ENCODE peak calls at places on chromosomes 5 and 9, in seven cellular contexts. T is transverse colon; S is spleen; G is activated naive CD4-positive, alpha-beta T cell treated with anti-CD3 and anti-CD28 coated beads for 36 hours; M is iris pigment epithelial cell; E is HCT116; Z is cerebellar cortex. I is an unnamed sample.

GRCh38 chr5:102765350-102765749 is 10.2 kb downstream of the PAM start:
- DNase-seq in T (no peak), S (no peak), G (no peak), M (no peak), E (no peak), Z (no peak), I (no peak)

GRCh38 chr5:174560861-174561260 is 163.5 kb upstream of the MSX2 start:
- DNase-seq in T (no peak), S (no peak), G (no peak), M (peak), E (no peak), Z (no peak), I (no peak)

GRCh38 chr9:84368593-84368992 is 28.0 kb upstream of the SLC28A3 start:
- DNase-seq in T (no peak), S (no peak), G (no peak), M (no peak), E (no peak), Z (no peak), I (no peak)

GRCh38 chr5:95924720-95925119 is 36.9 kb downstream of the ELL2 start:
- DNase-seq in T (no peak), S (no peak), G (no peak), M (peak), E (no peak), Z (no peak), I (no peak)

GRCh38 chr5:34591723-34592122 is 64.4 kb upstream of the RAI14 start:
- DNase-seq in T (no peak), S (no peak), G (no peak), M (no peak), E (no peak), Z (no peak), I (no peak)

GRCh38 chr5:176360894-176361436 is 599 bp downstream of the KIAA1191 start:
- DNase-seq in T (peak), S (no peak), G (peak), M (peak), E (no peak), Z (peak), I (no peak)

GRCh38 chr5:11524188-11524587 is 380.1 kb downstream of the CTNND2 start:
- DNase-seq in T (no peak), S (no peak), G (no peak), M (no peak), E (no peak), Z (no peak), I (no peak)

GRCh38 chr9:124776952-124777645 is at the start of gene OLFML2A:
- DNase-seq in T (peak), S (peak), G (no peak), M (no peak), E (no peak), Z (no peak), I (peak)

GRCh38 chr5:148998174-148998797 is 64.6 kb downstream of the SH3TC2 start:
- DNase-seq in T (no peak), S (no peak), G (peak), M (peak), E (peak), Z (peak), I (no peak)

GRCh38 chr5:10452768-10453331 is 11.2 kb downstream of the ROPN1L start:
- DNase-seq in T (no peak), S (no peak), G (peak), M (peak), E (peak), Z (peak), I (no peak)

GRCh38 chr5:150036513-150036912 is 36.0 kb downstream of the HMGXB3 start:
- DNase-seq in T (no peak), S (no peak), G (no peak), M (peak), E (no peak), Z (no peak), I (no peak)

GRCh38 chr9:14480561-14480960 is 166.6 kb upstream of the NFIB start:
- DNase-seq in T (no peak), S (no peak), G (no peak), M (no peak), E (no peak), Z (no peak), I (no peak)

GRCh38 chr5:45622365-45622764 is 73.8 kb downstream of the HCN1 start:
- DNase-seq in T (no peak), S (no peak), G (no peak), M (no peak), E (no peak), Z (peak), I (no peak)

GRCh38 chr9:93658184-93658925 is 82.0 kb downstream of the PHF2 start:
- DNase-seq in T (peak), S (peak), G (peak), M (no peak), E (no peak), Z (no peak), I (peak)

GRCh38 chr5:177431317-177432142 is 5.1 kb downstream of the GRK6 start:
- DNase-seq in T (peak), S (peak), G (peak), M (no peak), E (no peak), Z (peak), I (no peak)

GRCh38 chr9:29199975-29200374 is 1626.7 kb upstream of the C9orf72 start:
- DNase-seq in T (no peak), S (no peak), G (no peak), M (no peak), E (no peak), Z (no peak), I (no peak)

GRCh38 chr5:177444106-177445051 is 2.2 kb upstream of the PRR7 start:
- DNase-seq in T (no peak), S (peak), G (peak), M (no peak), E (no peak), Z (no peak), I (no peak)

GRCh38 chr5:141485305-141486055 is 650 bp downstream of the PCDHGC4 start:
- DNase-seq in T (no peak), S (no peak), G (no peak), M (no peak), E (no peak), Z (peak), I (no peak)

GRCh38 chr9:70049236-70049635 is 5.6 kb downstream of the MAMDC2 start:
- DNase-seq in T (peak), S (no peak), G (no peak), M (peak), E (no peak), Z (peak), I (no peak)

GRCh38 chr5:108945094-108945493 is 197.4 kb downstream of the FER start:
- DNase-seq in T (no peak), S (no peak), G (no peak), M (no peak), E (no peak), Z (no peak), I (no peak)

GRCh38 chr5:57442080-57442839 is 40.4 kb downstream of the ACTBL2 start:
- DNase-seq in T (no peak), S (no peak), G (no peak), M (peak), E (no peak), Z (no peak), I (no peak)

GRCh38 chr5:146586752-146587151 is 70.8 kb upstream of the GPR151 start:
- DNase-seq in T (no peak), S (no peak), G (no peak), M (no peak), E (no peak), Z (no peak), I (no peak)

GRCh38 chr9:6415266-6415665 is 2.3 kb downstream of the UHRF2 start:
- DNase-seq in T (no peak), S (no peak), G (peak), M (no peak), E (no peak), Z (no peak), I (no peak)

GRCh38 chr5:176416965-176417364 is 626 bp upstream of the CLTB start:
- DNase-seq in T (no peak), S (no peak), G (no peak), M (no peak), E (no peak), Z (peak), I (no peak)